ENCODE peak calls at places on chromosome 4, in eight cellular contexts. C, E, X, Q, A, O, R and Y are unnamed samples.

GRCh38 chr4:27048350-27049100 is 187.9 kb downstream of the STIM2 start:
- DNase-seq in O (peak; percentile 56), C (peak; percentile 53), E (peak; percentile 41), R (no peak), A (no peak), X (no peak), Q (peak; percentile 50), Y (no peak)

GRCh38 chr4:6044276-6044675 is 26.0 kb upstream of the C4orf50 start:
- DNase-seq in A (peak; percentile 19), C (no peak), O (no peak), X (no peak), E (no peak), R (peak; percentile 57), Q (no peak), Y (no peak)

GRCh38 chr4:95640337-95640736 is 91.6 kb upstream of the UNC5C start:
- DNase-seq in X (no peak), C (no peak), A (no peak), Q (no peak), E (peak; percentile 38), O (no peak), R (no peak), Y (no peak)

GRCh38 chr4:76980280-76980679 is 30.7 kb downstream of the SEPTIN11 start:
- DNase-seq in E (no peak), X (no peak), O (no peak), A (no peak), C (no peak), Q (no peak), R (no peak), Y (no peak)

GRCh38 chr4:134326866-134327265 is 125.3 kb upstream of the PABPC4L start:
- DNase-seq in O (no peak), R (no peak), E (no peak), A (no peak), C (no peak), Q (no peak), X (no peak), Y (no peak)

GRCh38 chr4:54384563-54384962 is 155.5 kb downstream of the PDGFRA start:
- DNase-seq in Q (no peak), C (no peak), A (no peak), E (peak; percentile 38), R (peak; percentile 45), X (no peak), O (peak; percentile 7), Y (no peak)

GRCh38 chr4:1998296-1998695 is 10.5 kb downstream of the NELFA start:
- DNase-seq in A (no peak), R (no peak), O (no peak), E (no peak), C (no peak), X (peak; percentile 54), Q (no peak), Y (peak; percentile 71)

GRCh38 chr4:40897557-40898203 is 147.9 kb downstream of the NSUN7 start:
- DNase-seq in X (no peak), A (peak; percentile 74), R (peak; percentile 75), Q (peak; percentile 80), E (peak; percentile 77), O (peak; percentile 73), C (peak; percentile 71), Y (no peak)

GRCh38 chr4:34181311-34181808 is 2063.0 kb downstream of the ARAP2 start:
- DNase-seq in A (no peak), Q (no peak), X (peak; percentile 71), C (peak; percentile 4), O (no peak), E (peak; percentile 90), R (no peak), Y (peak; percentile 73)

GRCh38 chr4:113849771-113850170 is 88.2 kb upstream of the CAMK2D start:
- DNase-seq in C (no peak), Q (no peak), R (no peak), O (no peak), E (peak; percentile 56), A (no peak), X (no peak), Y (no peak)
- TF ChIP-seq CTCF in C (no peak), Q (no peak), R (no peak), O (no peak), E (no peak), A (no peak), X (no peak), Y (no peak)

GRCh38 chr4:21896767-21897166 is 51.8 kb downstream of the KCNIP4 start:
- DNase-seq in E (no peak), X (no peak), Q (no peak), A (no peak), O (no peak), R (no peak), C (no peak), Y (no peak)

GRCh38 chr4:21901281-21901680 is 47.3 kb downstream of the KCNIP4 start:
- DNase-seq in E (no peak), O (no peak), R (no peak), Q (no peak), X (no peak), C (no peak), A (no peak), Y (no peak)

GRCh38 chr4:21898101-21898500 is 50.5 kb downstream of the KCNIP4 start:
- DNase-seq in O (no peak), E (no peak), C (no peak), X (no peak), A (no peak), Q (no peak), R (no peak), Y (no peak)

GRCh38 chr4:21901831-21902230 is 46.7 kb downstream of the KCNIP4 start:
- DNase-seq in A (no peak), Q (no peak), X (peak; percentile 16), O (no peak), C (no peak), E (peak; percentile 68), R (no peak), Y (no peak)

GRCh38 chr4:21900211-21900610 is 48.4 kb downstream of the KCNIP4 start:
- DNase-seq in A (no peak), E (no peak), O (no peak), X (no peak), C (no peak), R (no peak), Q (no peak), Y (no peak)
- TF ChIP-seq CTCF in A (no peak), E (no peak), O (no peak), X (no peak), C (no peak), R (no peak), Q (no peak), Y (no peak)

GRCh38 chr4:74796631-74797030 is 2.3 kb upstream of the BTC start:
- DNase-seq in R (no peak), E (no peak), X (no peak), C (no peak), Q (no peak), A (no peak), O (no peak), Y (no peak)

GRCh38 chr4:74789518-74789917 is 4.8 kb downstream of the BTC start:
- DNase-seq in R (no peak), A (no peak), Q (no peak), X (no peak), O (no peak), C (no peak), E (no peak), Y (no peak)

GRCh38 chr4:74790652-74791051 is 3.7 kb downstream of the BTC start:
- DNase-seq in E (no peak), X (no peak), O (no peak), A (no peak), C (no peak), R (no peak), Q (no peak), Y (no peak)

GRCh38 chr4:74793757-74794340 is 474 bp downstream of the BTC start:
- DNase-seq in X (no peak), E (peak; percentile 22), R (peak; percentile 84), A (peak; percentile 89), C (peak; percentile 37), Q (peak; percentile 30), O (no peak), Y (peak; percentile 4)

DNA sequence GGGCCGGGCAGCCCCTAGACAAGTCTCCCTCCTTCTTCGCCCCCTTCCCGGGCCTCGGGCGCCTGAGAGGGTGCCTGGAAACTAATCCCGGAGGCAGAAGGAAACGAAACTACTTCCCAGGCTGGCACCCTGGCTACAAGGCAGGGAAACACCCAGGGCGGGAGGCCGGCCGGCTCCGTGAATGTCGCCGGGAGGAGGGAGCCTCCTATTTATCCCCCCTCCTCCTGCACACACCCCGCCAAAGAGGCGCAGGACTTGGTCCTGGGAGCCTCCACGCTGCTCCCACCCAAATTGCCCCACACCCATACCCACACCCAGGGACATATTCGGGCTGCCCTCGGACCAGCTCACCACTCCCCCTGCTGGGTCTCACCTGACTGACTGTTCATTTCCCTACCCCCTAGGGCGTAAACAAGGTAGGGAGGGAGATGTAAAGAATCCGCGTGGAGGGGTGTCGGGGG is at the start of gene BTC:
- DNase-seq in Q (peak; percentile 11), X (no peak), E (peak; percentile 4), C (peak; percentile 64), A (peak; percentile 78), O (no peak), R (peak; percentile 77), Y (peak; percentile 6)
- TF ChIP-seq CTCF in Q (no peak), X (peak; percentile 58), E (peak; percentile 47), C (peak; percentile 34), A (peak; percentile 46), O (no peak), R (peak; percentile 29), Y (peak; percentile 57)

GRCh38 chr4:150582101-150582565 is at the start of gene MAB21L2:
- DNase-seq in Q (no peak), E (peak; percentile 44), O (no peak), R (no peak), X (no peak), C (no peak), A (no peak), Y (no peak)

GRCh38 chr4:150584198-150584593 is 2.2 kb downstream of the MAB21L2 start:
- DNase-seq in Q (no peak), R (no peak), O (no peak), X (no peak), C (no peak), A (no peak), E (no peak), Y (no peak)

GRCh38 chr4:150582881-150583286 is 933 bp downstream of the MAB21L2 start:
- DNase-seq in Q (peak; percentile 9), C (no peak), E (peak; percentile 52), O (no peak), R (no peak), A (peak; percentile 47), X (no peak), Y (no peak)

GRCh38 chr4:150581611-150582010 is 340 bp upstream of the MAB21L2 start:
- DNase-seq in Q (no peak), O (no peak), C (no peak), A (peak; percentile 46), X (no peak), R (no peak), E (peak; percentile 90), Y (no peak)

DNA sequence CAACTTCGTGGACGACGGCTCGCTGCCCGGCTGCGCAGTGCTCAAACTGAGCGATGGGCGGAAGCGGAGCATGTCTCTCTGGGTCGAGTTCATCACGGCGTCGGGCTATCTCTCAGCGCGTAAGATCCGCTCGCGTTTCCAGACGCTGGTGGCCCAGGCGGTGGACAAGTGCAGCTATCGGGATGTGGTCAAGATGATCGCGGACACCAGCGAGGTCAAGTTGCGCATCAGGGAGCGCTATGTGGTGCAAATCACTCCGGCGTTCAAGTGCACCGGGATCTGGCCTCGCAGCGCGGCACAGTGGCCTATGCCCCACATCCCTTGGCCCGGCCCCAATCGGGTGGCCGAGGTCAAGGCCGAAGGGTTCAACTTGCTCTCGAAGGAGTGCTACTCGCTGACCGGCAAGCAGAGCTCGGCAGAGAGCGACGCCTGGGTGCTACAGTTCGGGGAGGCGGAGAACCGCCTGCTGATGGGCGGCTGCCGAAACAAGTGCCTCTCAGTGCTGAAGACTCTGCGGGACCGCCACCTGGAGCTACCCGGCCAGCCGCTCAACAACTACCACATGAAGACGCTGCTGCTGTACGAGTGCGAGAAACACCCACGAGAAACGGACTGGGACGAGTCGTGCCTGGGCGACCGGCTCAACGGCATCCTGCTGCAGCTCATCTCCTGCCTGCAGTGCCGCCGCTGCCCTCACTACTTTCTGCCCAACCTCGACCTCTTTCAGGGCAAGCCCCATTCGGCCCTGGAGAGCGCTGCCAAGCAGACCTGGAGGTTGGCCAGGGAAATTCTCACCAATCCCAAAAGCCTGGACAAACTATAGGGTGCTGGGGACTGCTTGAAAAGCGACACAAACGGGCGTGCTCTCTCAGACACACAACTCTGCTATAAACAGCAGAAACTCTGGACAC is 1.6 kb downstream of the MAB21L2 start:
- DNase-seq in A (peak; percentile 43), C (no peak), O (no peak), Q (peak; percentile 9), E (peak; percentile 47), X (no peak), R (no peak), Y (no peak)
- TF ChIP-seq CTCF in A (no peak), C (no peak), O (no peak), Q (no peak), E (no peak), X (no peak), R (no peak), Y (no peak)